ENCODE peak calls at places on chromosomes 16 and 17, in seven cellular contexts. C is ovary; Y is uterus; V is aorta; K is heart left ventricle; U is CD8-positive, alpha-beta memory T cell; L is hepatocyte. I is an unnamed sample.

GRCh38 chr17:75504347-75505151 is 10.8 kb downstream of the CASKIN2 start:
- DNase-seq in C (no peak), Y (no peak), V (no peak), K (no peak), U (peak; percentile 29), L (peak; percentile 58), I (peak; percentile 38)

GRCh38 chr17:13269196-13269595 is 251.4 kb upstream of the ELAC2 start:
- DNase-seq in C (no peak), Y (no peak), V (no peak), K (no peak), U (no peak), L (no peak), I (no peak)

GRCh38 chr16:52069866-52070265 is 477.1 kb downstream of the TOX3 start:
- DNase-seq in C (no peak), Y (no peak), V (no peak), K (no peak), U (no peak), L (peak; percentile 71), I (no peak)

GRCh38 chr17:37179893-37180292 is 195.9 kb upstream of the C17orf78 start:
- DNase-seq in C (no peak), Y (no peak), V (no peak), K (no peak), U (no peak), L (no peak), I (peak; percentile 24)

GRCh38 chr17:30360396-30360795 is 18.3 kb upstream of the CPD start:
- DNase-seq in C (no peak), Y (no peak), V (no peak), K (no peak), U (no peak), L (no peak), I (no peak)

GRCh38 chr17:14329900-14330491 is 29.1 kb downstream of the HS3ST3B1 start:
- DNase-seq in C (no peak), Y (no peak), V (no peak), K (no peak), U (no peak), L (no peak), I (no peak)

GRCh38 chr17:21463779-21464407 is 87.7 kb downstream of the KCNJ12 start:
- DNase-seq in C (no peak), Y (no peak), V (no peak), K (no peak), U (no peak), L (peak; percentile 17), I (no peak)

GRCh38 chr17:75661531-75661930 is 5.4 kb downstream of the RECQL5 start:
- DNase-seq in C (no peak), Y (no peak), V (no peak), K (no peak), U (no peak), L (no peak), I (no peak)

GRCh38 chr16:87764600-87765472 is 950 bp downstream of the KLHDC4 start:
- DNase-seq in C (no peak), Y (no peak), V (no peak), K (no peak), U (peak; percentile 50), L (no peak), I (no peak)

GRCh38 chr17:36707904-36708303 is 106.5 kb downstream of the MRM1 start:
- DNase-seq in C (no peak), Y (no peak), V (no peak), K (no peak), U (no peak), L (no peak), I (no peak)

GRCh38 chr17:40113961-40114272 is 7.9 kb upstream of the MSL1 start:
- DNase-seq in C (no peak), Y (no peak), V (no peak), K (no peak), U (no peak), L (no peak), I (no peak)

GRCh38 chr16:12584488-12585233 is 219.0 kb downstream of the CPPED1 start:
- DNase-seq in C (no peak), Y (no peak), V (no peak), K (no peak), U (no peak), L (no peak), I (no peak)

GRCh38 chr16:11418506-11418905 is 73.2 kb downstream of the RMI2 start:
- DNase-seq in C (no peak), Y (no peak), V (no peak), K (no peak), U (no peak), L (no peak), I (no peak)

GRCh38 chr16:67399749-67400704 is 6.7 kb upstream of the TPPP3 start:
- DNase-seq in C (no peak), Y (no peak), V (no peak), K (no peak), U (no peak), L (no peak), I (no peak)

GRCh38 chr16:15949210-15950166 is at the start of gene ABCC1:
- DNase-seq in C (peak; percentile 64), Y (peak; percentile 26), V (peak; percentile 54), K (peak; percentile 52), U (peak; percentile 42), L (peak; percentile 68), I (no peak)

GRCh38 chr16:21208429-21208828 is 2.9 kb downstream of the ZP2 start:
- DNase-seq in C (no peak), Y (no peak), V (no peak), K (no peak), U (no peak), L (no peak), I (no peak)

GRCh38 chr16:81259916-81260315 is 21.4 kb downstream of the BCO1 start:
- DNase-seq in C (no peak), Y (no peak), V (no peak), K (no peak), U (no peak), L (no peak), I (no peak)

GRCh38 chr17:15169676-15170075 is 95.5 kb downstream of the PMP22 start:
- DNase-seq in C (no peak), Y (no peak), V (no peak), K (no peak), U (no peak), L (no peak), I (peak; percentile 96)

GRCh38 chr16:14351647-14352046 is 278.4 kb downstream of the PARN start:
- DNase-seq in C (no peak), Y (no peak), V (no peak), K (no peak), U (no peak), L (no peak), I (no peak)

GRCh38 chr16:72404299-72404698 is 232.3 kb upstream of the PMFBP1 start:
- DNase-seq in C (no peak), Y (no peak), V (no peak), K (no peak), U (no peak), L (no peak), I (no peak)

GRCh38 chr16:85437161-85438052 is 175.7 kb upstream of the GSE1 start:
- DNase-seq in C (peak; percentile 80), Y (peak; percentile 77), V (peak; percentile 64), K (no peak), U (no peak), L (peak; percentile 83), I (no peak)

GRCh38 chr16:21946889-21947635 is 6.1 kb upstream of the UQCRC2 start:
- DNase-seq in C (no peak), Y (no peak), V (no peak), K (no peak), U (no peak), L (no peak), I (no peak)

GRCh38 chr17:41917957-41918391 is 777 bp downstream of the ACLY start:
- DNase-seq in C (peak; percentile 76), Y (peak; percentile 52), V (peak; percentile 76), K (peak; percentile 71), U (peak; percentile 44), L (peak; percentile 69), I (peak; percentile 58)
- H3K4me1 ChIP-seq in C (peaks cover 8% of the 10 kb centered on the region), Y (no peaks in the 10 kb centered on the region), V (no peaks in the 10 kb centered on the region), K (no peaks in the 10 kb centered on the region), U (peaks cover 15% of the 10 kb centered on the region), L (peaks cover 52% of the 10 kb centered on the region), I (peaks cover 23% of the 10 kb centered on the region)

GRCh38 chr16:83706394-83706793 is 101.4 kb upstream of the HSBP1 start:
- DNase-seq in C (no peak), Y (no peak), V (no peak), K (no peak), U (no peak), L (no peak), I (no peak)
- H3K4me1 ChIP-seq in C (no peaks in the 10 kb centered on the region), Y (no peaks in the 10 kb centered on the region), V (peaks cover 2% of the 10 kb centered on the region), K (no peaks in the 10 kb centered on the region), U (no peaks in the 10 kb centered on the region), L (no peaks in the 10 kb centered on the region), I (peaks cover 11% of the 10 kb centered on the region)

DNA sequence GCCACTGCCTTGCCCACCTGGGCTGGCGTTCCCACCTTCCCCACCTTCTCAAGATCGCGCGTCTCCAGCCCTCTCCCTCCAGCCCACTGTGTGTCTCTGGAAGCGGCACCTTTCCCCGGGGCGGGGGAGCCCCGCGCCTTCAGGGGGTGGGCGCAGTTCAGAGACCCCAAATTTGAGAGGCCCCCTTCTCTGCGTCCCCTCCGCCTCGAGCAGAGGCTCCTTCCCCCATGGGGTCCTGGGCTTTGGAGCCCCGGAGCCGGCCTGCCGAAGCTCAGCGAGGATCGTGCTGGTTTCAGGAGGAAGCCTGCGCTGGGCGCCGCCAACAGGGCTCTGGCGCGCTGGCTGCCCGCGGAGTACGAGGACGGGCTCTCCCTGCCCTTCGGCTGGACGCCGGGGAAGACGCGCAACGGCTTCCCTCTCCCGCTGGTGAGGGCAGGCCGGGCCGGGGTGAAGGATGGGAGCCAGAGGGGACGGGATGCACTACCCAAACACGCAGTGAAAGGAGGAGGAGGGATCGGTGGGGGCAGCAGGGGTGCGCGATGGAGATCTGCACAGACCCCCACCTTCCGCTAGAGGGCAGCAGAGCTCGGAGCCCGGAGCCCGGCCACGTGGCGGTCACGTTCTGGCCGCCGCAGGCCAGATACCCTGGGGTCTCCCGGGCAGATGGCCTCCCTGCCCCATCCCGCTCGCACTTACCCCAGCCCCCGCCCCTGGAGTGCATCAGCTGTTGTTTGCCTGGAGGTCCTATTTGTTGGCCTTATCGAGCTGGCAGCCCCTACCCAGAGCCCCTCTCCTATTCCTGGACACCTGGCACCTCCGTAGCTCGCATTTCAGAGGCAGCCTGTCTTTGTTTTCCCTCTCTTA is 11.1 kb downstream of the LPO start:
- DNase-seq in C (peak; percentile 80), Y (peak; percentile 54), V (peak; percentile 74), K (peak; percentile 70), U (peak; percentile 65), L (peak; percentile 74), I (peak; percentile 67)
- H3K4me1 ChIP-seq in C (no peaks in the 10 kb centered on the region), Y (no peaks in the 10 kb centered on the region), V (no peaks in the 10 kb centered on the region), K (peaks cover 5% of the 10 kb centered on the region), U (peaks cover 10% of the 10 kb centered on the region), L (peaks cover 17% of the 10 kb centered on the region), I (peaks cover 13% of the 10 kb centered on the region)

DNA sequence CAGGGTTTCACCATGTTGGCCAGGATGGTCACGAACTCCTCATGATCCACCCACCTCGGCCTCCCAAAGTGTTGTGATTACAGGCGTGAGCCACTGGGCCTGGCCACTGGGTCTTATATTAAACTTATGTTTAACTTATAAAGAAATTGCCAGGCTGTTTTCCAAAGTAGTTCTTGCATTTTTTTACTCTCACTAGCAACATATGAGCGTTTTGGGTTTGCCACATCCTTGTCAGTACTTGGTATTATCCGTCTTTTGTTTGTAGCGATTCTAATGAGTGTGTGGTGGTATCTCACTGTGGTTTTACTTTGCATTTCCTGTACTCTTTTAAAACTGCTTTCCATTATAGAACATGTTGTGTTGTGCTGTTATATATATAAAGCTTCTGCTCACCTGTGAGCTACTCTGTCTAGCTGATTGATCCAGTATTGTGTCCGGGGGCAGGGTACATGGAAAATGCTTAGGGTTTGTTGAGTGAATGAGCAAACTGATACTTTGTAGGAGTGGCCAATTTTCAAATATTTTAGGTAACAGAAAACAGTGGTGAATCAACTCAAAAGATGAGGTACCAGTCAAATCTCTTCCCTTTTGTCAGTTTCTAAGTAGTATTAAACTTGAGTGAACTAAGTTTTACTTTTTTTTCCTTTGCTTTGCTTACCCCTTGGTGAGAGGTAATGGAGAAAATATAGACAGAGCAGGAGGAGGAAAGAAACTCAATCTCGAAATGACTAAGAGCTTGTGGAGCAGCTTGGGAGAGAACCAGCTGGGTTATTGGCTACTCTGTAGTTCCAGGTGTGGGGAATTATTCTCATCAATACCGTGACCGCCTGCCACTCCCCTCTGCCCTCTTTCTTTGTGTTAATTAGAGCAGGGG is 75.8 kb downstream of the PITPNC1 start:
- DNase-seq in C (no peak), Y (no peak), V (no peak), K (no peak), U (no peak), L (no peak), I (no peak)
- H3K4me1 ChIP-seq in C (no peaks in the 10 kb centered on the region), Y (no peaks in the 10 kb centered on the region), V (no peaks in the 10 kb centered on the region), K (no peaks in the 10 kb centered on the region), U (peaks cover 90% of the 10 kb centered on the region), L (no peaks in the 10 kb centered on the region), I (no peaks in the 10 kb centered on the region)